ENCODE peak calls at places on chromosomes 12 and 14, in five cellular contexts. One of them, this sample, is unnamed.

GRCh38 chr12:80321653-80322052 is 122.4 kb upstream of the PTPRQ start:
- DNase-seq in pancreas: no peak
- DNase-seq in foreskin fibroblast: peak; percentile 40
- DNase-seq in kidney: no peak
- DNase-seq in lower leg skin: no peak
- DNase-seq in this sample: no peak

GRCh38 chr12:25981597-25981996 is 23.1 kb downstream of the RASSF8 start:
- DNase-seq in lower leg skin: no peak
- DNase-seq in pancreas: no peak
- DNase-seq in foreskin fibroblast: no peak
- DNase-seq in kidney: no peak
- DNase-seq in this sample: no peak

GRCh38 chr12:13982010-13982409 is 608 bp upstream of the GRIN2B start:
- DNase-seq in lower leg skin: no peak
- DNase-seq in pancreas: peak; percentile 26
- DNase-seq in foreskin fibroblast: no peak
- DNase-seq in kidney: no peak
- DNase-seq in this sample: no peak

GRCh38 chr12:106118278-106118820 is 20.4 kb downstream of the NUAK1 start:
- DNase-seq in lower leg skin: no peak
- DNase-seq in kidney: no peak
- DNase-seq in foreskin fibroblast: peak; percentile 66
- DNase-seq in pancreas: no peak
- DNase-seq in this sample: no peak

GRCh38 chr12:106080111-106080732 is 58.5 kb downstream of the NUAK1 start:
- DNase-seq in kidney: no peak
- DNase-seq in lower leg skin: no peak
- DNase-seq in foreskin fibroblast: peak; percentile 80
- DNase-seq in pancreas: no peak
- DNase-seq in this sample: no peak

GRCh38 chr12:110079477-110080400 is 31.4 kb upstream of the C12orf76 start:
- DNase-seq in lower leg skin: no peak
- DNase-seq in foreskin fibroblast: no peak
- DNase-seq in kidney: peak; percentile 77
- DNase-seq in pancreas: no peak
- DNase-seq in this sample: no peak

GRCh38 chr12:68913682-68914081 is 19.3 kb downstream of the CPM start:
- DNase-seq in kidney: no peak
- DNase-seq in lower leg skin: no peak
- DNase-seq in pancreas: no peak
- DNase-seq in foreskin fibroblast: no peak
- DNase-seq in this sample: no peak

GRCh38 chr12:116666305-116666673 is 71.6 kb downstream of the SPRING1 start:
- DNase-seq in kidney: no peak
- DNase-seq in pancreas: no peak
- DNase-seq in foreskin fibroblast: no peak
- DNase-seq in lower leg skin: peak; percentile 46
- DNase-seq in this sample: no peak

GRCh38 chr12:21566223-21566906 is 38.3 kb downstream of the GYS2 start:
- DNase-seq in lower leg skin: no peak
- DNase-seq in pancreas: no peak
- DNase-seq in foreskin fibroblast: no peak
- DNase-seq in kidney: no peak
- DNase-seq in this sample: no peak

GRCh38 chr12:62955678-62956077 is 20.7 kb upstream of the PPM1H start:
- DNase-seq in lower leg skin: no peak
- DNase-seq in foreskin fibroblast: no peak
- DNase-seq in kidney: no peak
- DNase-seq in pancreas: no peak
- DNase-seq in this sample: no peak

GRCh38 chr12:24854017-24854416 is 94.9 kb downstream of the BCAT1 start:
- DNase-seq in foreskin fibroblast: no peak
- DNase-seq in kidney: no peak
- DNase-seq in pancreas: no peak
- DNase-seq in lower leg skin: no peak
- DNase-seq in this sample: no peak

GRCh38 chr12:79566452-79566851 is 124.3 kb downstream of the PAWR start:
- DNase-seq in kidney: no peak
- DNase-seq in foreskin fibroblast: no peak
- DNase-seq in pancreas: no peak
- DNase-seq in lower leg skin: no peak
- DNase-seq in this sample: no peak

GRCh38 chr12:86613306-86613705 is 357.1 kb upstream of the MGAT4C start:
- DNase-seq in pancreas: no peak
- DNase-seq in kidney: no peak
- DNase-seq in lower leg skin: no peak
- DNase-seq in foreskin fibroblast: peak; percentile 1
- DNase-seq in this sample: no peak

GRCh38 chr12:13114251-13115052 is 11.0 kb upstream of the GSG1 start:
- DNase-seq in lower leg skin: no peak
- DNase-seq in pancreas: no peak
- DNase-seq in kidney: no peak
- DNase-seq in foreskin fibroblast: no peak
- DNase-seq in this sample: no peak

GRCh38 chr12:132160016-132160415 is 15.8 kb downstream of the NOC4L start:
- DNase-seq in pancreas: peak; percentile 12
- DNase-seq in foreskin fibroblast: no peak
- DNase-seq in lower leg skin: no peak
- DNase-seq in kidney: peak; percentile 71
- DNase-seq in this sample: no peak

GRCh38 chr14:100566119-100566518 is 21.1 kb downstream of the BEGAIN start:
- DNase-seq in kidney: no peak
- DNase-seq in pancreas: peak; percentile 95
- DNase-seq in foreskin fibroblast: no peak
- DNase-seq in lower leg skin: no peak
- DNase-seq in this sample: no peak

GRCh38 chr14:101444116-101444515 is 117.2 kb upstream of the DIO3 start:
- DNase-seq in foreskin fibroblast: peak; percentile 8
- DNase-seq in pancreas: no peak
- DNase-seq in lower leg skin: no peak
- DNase-seq in kidney: no peak
- DNase-seq in this sample: no peak

GRCh38 chr12:113092478-113093408 is 36.2 kb downstream of the DTX1 start:
- DNase-seq in lower leg skin: peak; percentile 89
- DNase-seq in foreskin fibroblast: no peak
- DNase-seq in pancreas: peak; percentile 78
- DNase-seq in kidney: peak; percentile 82
- DNase-seq in this sample: no peak

GRCh38 chr14:91144425-91145145 is 30.7 kb downstream of the DGLUCY start:
- DNase-seq in foreskin fibroblast: peak; percentile 86
- DNase-seq in kidney: no peak
- DNase-seq in pancreas: no peak
- DNase-seq in lower leg skin: no peak
- DNase-seq in this sample: no peak

GRCh38 chr14:96058606-96059200 is 19.5 kb downstream of the C14orf132 start:
- DNase-seq in pancreas: no peak
- DNase-seq in kidney: no peak
- DNase-seq in lower leg skin: peak; percentile 54
- DNase-seq in foreskin fibroblast: no peak
- DNase-seq in this sample: peak; percentile 65
- TF ChIP-seq CTCF in pancreas: no peak
- TF ChIP-seq CTCF in kidney: no peak
- TF ChIP-seq CTCF in lower leg skin: no peak
- TF ChIP-seq CTCF in foreskin fibroblast: no peak
- TF ChIP-seq CTCF in this sample: no peak

GRCh38 chr12:76055393-76055792 is 23.8 kb upstream of the PHLDA1 start:
- DNase-seq in pancreas: no peak
- DNase-seq in foreskin fibroblast: no peak
- DNase-seq in kidney: no peak
- DNase-seq in lower leg skin: no peak
- DNase-seq in this sample: no peak
- TF ChIP-seq CTCF in pancreas: no peak
- TF ChIP-seq CTCF in foreskin fibroblast: peak; percentile 4
- TF ChIP-seq CTCF in kidney: no peak
- TF ChIP-seq CTCF in lower leg skin: no peak
- TF ChIP-seq CTCF in this sample: no peak

DNA sequence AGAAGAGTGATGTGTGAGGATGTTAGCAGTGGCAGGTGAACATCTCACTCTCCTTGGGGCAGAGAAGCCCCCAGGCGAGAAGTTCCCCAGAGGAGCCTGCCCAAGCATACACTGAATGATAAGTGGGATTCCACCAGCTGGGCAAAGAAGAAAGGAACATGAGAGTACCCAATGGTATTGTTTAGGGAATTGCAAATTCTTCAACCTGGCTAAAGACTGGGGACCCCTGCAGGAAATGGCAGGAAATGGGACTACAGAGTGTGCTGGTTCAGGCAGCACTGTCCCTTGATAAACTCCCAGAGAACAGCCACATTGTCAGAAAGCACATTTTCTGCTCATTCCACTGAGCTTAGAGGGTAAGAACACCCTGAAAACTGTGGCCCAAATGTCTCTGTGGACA is 121.3 kb downstream of the RPS29 start:
- DNase-seq in kidney: no peak
- DNase-seq in pancreas: no peak
- DNase-seq in lower leg skin: no peak
- DNase-seq in foreskin fibroblast: peak; percentile 3
- DNase-seq in this sample: no peak
- TF ChIP-seq CTCF in kidney: no peak
- TF ChIP-seq CTCF in pancreas: no peak
- TF ChIP-seq CTCF in lower leg skin: no peak
- TF ChIP-seq CTCF in foreskin fibroblast: no peak
- TF ChIP-seq CTCF in this sample: peak; percentile 49

DNA sequence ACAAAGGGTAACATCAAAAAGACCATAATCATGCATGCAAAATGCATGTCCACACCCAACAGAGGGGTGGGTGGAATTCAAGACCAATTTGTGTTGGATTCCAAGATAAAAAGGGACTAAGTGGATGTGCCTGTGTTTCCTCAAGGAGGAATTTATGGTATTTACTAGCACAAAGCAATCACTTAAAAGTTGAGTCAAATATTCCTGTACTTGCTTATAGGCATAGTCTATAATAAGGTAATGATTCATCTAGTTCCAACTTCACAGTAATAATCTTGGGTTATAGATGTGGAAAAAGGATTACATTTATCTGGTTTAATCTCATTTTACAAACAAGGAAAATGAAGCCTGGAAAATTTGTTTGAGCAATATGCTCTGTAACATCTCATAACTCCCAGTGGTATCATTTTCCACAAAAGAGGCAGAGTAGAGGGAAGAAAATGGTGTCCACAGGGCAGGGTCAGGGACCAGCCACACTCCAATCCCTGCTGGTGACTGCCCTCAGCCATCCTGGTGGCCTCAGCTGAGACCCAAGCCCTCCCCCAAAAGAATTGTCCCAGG is 80.8 kb upstream of the REP15 start:
- DNase-seq in foreskin fibroblast: peak; percentile 54
- DNase-seq in kidney: no peak
- DNase-seq in pancreas: no peak
- DNase-seq in lower leg skin: no peak
- DNase-seq in this sample: no peak
- TF ChIP-seq CTCF in foreskin fibroblast: no peak
- TF ChIP-seq CTCF in kidney: no peak
- TF ChIP-seq CTCF in pancreas: no peak
- TF ChIP-seq CTCF in lower leg skin: no peak
- TF ChIP-seq CTCF in this sample: no peak

GRCh38 chr14:21902561-21903199 is 229.1 kb upstream of the OR4E1 start:
- DNase-seq in lower leg skin: no peak
- DNase-seq in foreskin fibroblast: no peak
- DNase-seq in pancreas: no peak
- DNase-seq in kidney: no peak
- DNase-seq in this sample: no peak
- TF ChIP-seq CTCF in lower leg skin: no peak
- TF ChIP-seq CTCF in foreskin fibroblast: no peak
- TF ChIP-seq CTCF in pancreas: no peak
- TF ChIP-seq CTCF in kidney: no peak
- TF ChIP-seq CTCF in this sample: peak; percentile 66